ENCODE peak calls at places on chromosomes 12 and 14, in ten cellular contexts. T is NCI-H69; I is MM.1S; G is 8988T; C is stimulated activated CD8-positive, alpha-beta memory T cell treated with anti-CD3 and anti-CD28 coated beads, Interleukin-12 subunit alpha, Interleukin-12 subunit beta, amount 100 ng/mL, for 4 hours; V is pancreas; D is EL; N is NCI-H1105 treated with DMSO at 0.1 percent for 48 hours; U is AG09309; A is uterus. W is an unnamed sample.

GRCh38 chr14:51157012-51157411 is 62.1 kb upstream of the TRIM9 start:
- DNase-seq in T (peak; percentile 79), I (no peak), G (peak; percentile 8), C (no peak), V (no peak), D (peak; percentile 12), N (peak; percentile 75), U (no peak), A (no peak), W (peak; percentile 15)

GRCh38 chr12:124463341-124463861 is 104.0 kb downstream of the NCOR2 start:
- DNase-seq in T (peak; percentile 98), I (no peak), G (no peak), C (no peak), V (peak; percentile 63), D (no peak), N (no peak), U (no peak), A (no peak), W (no peak)

GRCh38 chr14:22849212-22849819 is 12.9 kb downstream of the MMP14 start:
- DNase-seq in T (peak; percentile 40), I (no peak), G (no peak), C (no peak), V (no peak), D (no peak), N (no peak), U (no peak), A (peak; percentile 80), W (no peak)

GRCh38 chr12:2796187-2796663 is 1.5 kb downstream of the FKBP4 start:
- DNase-seq in T (peak; percentile 47), I (no peak), G (no peak), C (no peak), V (no peak), D (no peak), N (peak; percentile 49), U (no peak), A (no peak), W (no peak)

GRCh38 chr12:59181378-59181777 is 261.1 kb upstream of the LRIG3 start:
- DNase-seq in T (peak; percentile 20), I (peak; percentile 23), G (no peak), C (no peak), V (no peak), D (no peak), N (no peak), U (no peak), A (no peak), W (no peak)

GRCh38 chr12:87157791-87158190 is 871.4 kb downstream of the C12orf50 start:
- DNase-seq in T (no peak), I (no peak), G (peak; percentile 5), C (no peak), V (no peak), D (peak; percentile 66), N (no peak), U (peak; percentile 77), A (no peak), W (no peak)

GRCh38 chr12:56448860-56449621 is at the start of gene TIMELESS:
- DNase-seq in T (peak; percentile 97), I (peak; percentile 92), G (peak; percentile 89), C (peak; percentile 74), V (peak; percentile 92), D (peak; percentile 89), N (peak; percentile 75), U (no peak), A (peak; percentile 83), W (peak; percentile 92)

GRCh38 chr12:121949643-121950397 is 31.4 kb downstream of the CFAP251 start:
- DNase-seq in T (no peak), I (no peak), G (no peak), C (no peak), V (no peak), D (peak; percentile 90), N (no peak), U (peak; percentile 63), A (no peak), W (no peak)

GRCh38 chr12:11718768-11719253 is 69.3 kb downstream of the ETV6 start:
- DNase-seq in T (no peak), I (no peak), G (no peak), C (no peak), V (no peak), D (peak; percentile 74), N (no peak), U (no peak), A (no peak), W (no peak)

GRCh38 chr14:100107236-100107635 is 42.0 kb downstream of the EVL start:
- DNase-seq in T (no peak), I (no peak), G (no peak), C (no peak), V (no peak), D (no peak), N (no peak), U (no peak), A (no peak), W (no peak)

GRCh38 chr14:63677891-63678379 is 36.3 kb upstream of the WDR89 start:
- DNase-seq in T (no peak), I (no peak), G (no peak), C (no peak), V (no peak), D (peak; percentile 87), N (no peak), U (peak; percentile 86), A (no peak), W (no peak)

W was measured in OCI-LY7.